ENCODE peak calls at places on chromosomes 5 and 9, in six cellular contexts. One of them, this sample, is unnamed.

GRCh38 chr5:167096816-167097215 is 1194.6 kb upstream of the WWC1 start:
- DNase-seq in activated CD8-positive, alpha-beta memory T cell treated with anti-CD3 and anti-CD28 coated beads for 48 hours: no peak
- DNase-seq in SK-MEL-5: no peak
- DNase-seq in K562: no peak
- DNase-seq in ACHN: no peak
- DNase-seq in NCI-H1092 treated with DMSO at 0.1 percent for 48 hours: no peak
- DNase-seq in this sample: no peak

GRCh38 chr9:35257986-35258664 is 96.3 kb downstream of the UNC13B start:
- DNase-seq in activated CD8-positive, alpha-beta memory T cell treated with anti-CD3 and anti-CD28 coated beads for 48 hours: no peak
- DNase-seq in SK-MEL-5: no peak
- DNase-seq in K562: no peak
- DNase-seq in NCI-H1092 treated with DMSO at 0.1 percent for 48 hours: no peak
- DNase-seq in ACHN: no peak
- DNase-seq in this sample: no peak

GRCh38 chr5:168227973-168228615 is 63.4 kb upstream of the WWC1 start:
- DNase-seq in SK-MEL-5: no peak
- DNase-seq in ACHN: no peak
- DNase-seq in K562: no peak
- DNase-seq in NCI-H1092 treated with DMSO at 0.1 percent for 48 hours: no peak
- DNase-seq in activated CD8-positive, alpha-beta memory T cell treated with anti-CD3 and anti-CD28 coated beads for 48 hours: no peak
- DNase-seq in this sample: no peak

GRCh38 chr5:179393078-179393477 is 47.8 kb upstream of the ADAMTS2 start:
- DNase-seq in activated CD8-positive, alpha-beta memory T cell treated with anti-CD3 and anti-CD28 coated beads for 48 hours: no peak
- DNase-seq in K562: no peak
- DNase-seq in NCI-H1092 treated with DMSO at 0.1 percent for 48 hours: no peak
- DNase-seq in SK-MEL-5: no peak
- DNase-seq in ACHN: no peak
- DNase-seq in this sample: no peak

GRCh38 chr5:6419340-6419852 is 29.3 kb upstream of the UBE2QL1 start:
- DNase-seq in K562: no peak
- DNase-seq in ACHN: no peak
- DNase-seq in SK-MEL-5: no peak
- DNase-seq in activated CD8-positive, alpha-beta memory T cell treated with anti-CD3 and anti-CD28 coated beads for 48 hours: no peak
- DNase-seq in NCI-H1092 treated with DMSO at 0.1 percent for 48 hours: peak; percentile 81
- DNase-seq in this sample: no peak

GRCh38 chr5:133603711-133604110 is 8.6 kb downstream of the FSTL4 start:
- DNase-seq in NCI-H1092 treated with DMSO at 0.1 percent for 48 hours: no peak
- DNase-seq in K562: no peak
- DNase-seq in activated CD8-positive, alpha-beta memory T cell treated with anti-CD3 and anti-CD28 coated beads for 48 hours: no peak
- DNase-seq in SK-MEL-5: no peak
- DNase-seq in ACHN: no peak
- DNase-seq in this sample: no peak

GRCh38 chr5:80141681-80142080 is 106.5 kb downstream of the THBS4 start:
- DNase-seq in activated CD8-positive, alpha-beta memory T cell treated with anti-CD3 and anti-CD28 coated beads for 48 hours: no peak
- DNase-seq in SK-MEL-5: no peak
- DNase-seq in NCI-H1092 treated with DMSO at 0.1 percent for 48 hours: no peak
- DNase-seq in K562: no peak
- DNase-seq in ACHN: no peak
- DNase-seq in this sample: no peak

GRCh38 chr5:16600397-16600796 is 16.4 kb downstream of the RETREG1 start:
- DNase-seq in NCI-H1092 treated with DMSO at 0.1 percent for 48 hours: peak; percentile 51
- DNase-seq in K562: no peak
- DNase-seq in ACHN: no peak
- DNase-seq in SK-MEL-5: peak; percentile 36
- DNase-seq in activated CD8-positive, alpha-beta memory T cell treated with anti-CD3 and anti-CD28 coated beads for 48 hours: no peak
- DNase-seq in this sample: no peak